ENCODE peak calls at places on chromosomes 1 and 21, in four cellular contexts. One of them, this sample, is unnamed.

GRCh38 chr1:179728266-179728665 is 14.8 kb upstream of the FAM163A start:
- DNase-seq in GM12878: no peak
- DNase-seq in K562: no peak
- DNase-seq in HepG2: no peak
- DNase-seq in this sample: no peak

GRCh38 chr1:201764166-201764565 is 64.8 kb upstream of the IPO9 start:
- DNase-seq in HepG2: no peak
- DNase-seq in K562: no peak
- DNase-seq in GM12878: no peak
- DNase-seq in this sample: no peak

GRCh38 chr1:61174060-61174788 is 91.9 kb downstream of the NFIA start:
- DNase-seq in K562: no peak
- DNase-seq in GM12878: no peak
- DNase-seq in HepG2: no peak
- DNase-seq in this sample: no peak

GRCh38 chr1:27234054-27234882 is at the start of gene WDTC1:
- DNase-seq in GM12878: peak
- DNase-seq in K562: peak
- DNase-seq in HepG2: peak
- DNase-seq in this sample: peak

GRCh38 chr1:2475571-2475970 is 518 bp upstream of the PLCH2 start:
- DNase-seq in HepG2: no peak
- DNase-seq in K562: no peak
- DNase-seq in GM12878: no peak
- DNase-seq in this sample: no peak

GRCh38 chr21:45280969-45281368 is 6.7 kb downstream of the POFUT2 start:
- DNase-seq in GM12878: no peak
- DNase-seq in K562: no peak
- DNase-seq in HepG2: no peak
- DNase-seq in this sample: no peak

GRCh38 chr1:211616231-211617031 is 37.5 kb upstream of the SLC30A1 start:
- DNase-seq in K562: no peak
- DNase-seq in HepG2: peak
- DNase-seq in GM12878: no peak
- DNase-seq in this sample: no peak

GRCh38 chr1:29981586-29982239 is 741.7 kb downstream of the MATN1 start:
- DNase-seq in GM12878: no peak
- DNase-seq in HepG2: no peak
- DNase-seq in K562: no peak
- DNase-seq in this sample: no peak

GRCh38 chr1:203299180-203299579 is 6.1 kb upstream of the BTG2 start:
- DNase-seq in GM12878: no peak
- DNase-seq in HepG2: no peak
- DNase-seq in K562: no peak
- DNase-seq in this sample: no peak

GRCh38 chr1:75316230-75316629 is 182.0 kb downstream of the LHX8 start:
- DNase-seq in GM12878: no peak
- DNase-seq in HepG2: no peak
- DNase-seq in K562: no peak
- DNase-seq in this sample: no peak

GRCh38 chr1:7549693-7550161 is 221.4 kb upstream of the VAMP3 start:
- DNase-seq in GM12878: no peak
- DNase-seq in HepG2: no peak
- DNase-seq in K562: no peak
- DNase-seq in this sample: no peak

GRCh38 chr1:63892632-63893395 is 119.0 kb downstream of the ROR1 start:
- DNase-seq in HepG2: no peak
- DNase-seq in GM12878: peak
- DNase-seq in K562: no peak
- DNase-seq in this sample: no peak

GRCh38 chr1:202615501-202616354 is 94.5 kb downstream of the SYT2 start:
- DNase-seq in GM12878: peak
- DNase-seq in K562: no peak
- DNase-seq in HepG2: no peak
- DNase-seq in this sample: no peak

GRCh38 chr1:174880171-174880570 is 119.6 kb upstream of the CACYBP start:
- DNase-seq in GM12878: no peak
- DNase-seq in HepG2: no peak
- DNase-seq in K562: no peak
- DNase-seq in this sample: no peak

GRCh38 chr1:78229344-78229743 is 183.6 kb downstream of the GIPC2 start:
- DNase-seq in HepG2: no peak
- DNase-seq in K562: no peak
- DNase-seq in GM12878: no peak
- DNase-seq in this sample: no peak

GRCh38 chr1:13759072-13759471 is 59.1 kb downstream of the PRDM2 start:
- DNase-seq in HepG2: no peak
- DNase-seq in GM12878: no peak
- DNase-seq in K562: no peak
- DNase-seq in this sample: no peak

GRCh38 chr1:20361805-20362381 is 71.2 kb downstream of the VWA5B1 start:
- DNase-seq in GM12878: no peak
- DNase-seq in K562: peak
- DNase-seq in HepG2: peak
- DNase-seq in this sample: peak

GRCh38 chr1:205091043-205091740 is 6.9 kb upstream of the TMEM81 start:
- DNase-seq in K562: no peak
- DNase-seq in GM12878: no peak
- DNase-seq in HepG2: no peak
- DNase-seq in this sample: no peak

GRCh38 chr1:46549697-46550681 is 1.5 kb downstream of the KNCN start:
- DNase-seq in GM12878: no peak
- DNase-seq in K562: peak
- DNase-seq in HepG2: peak
- DNase-seq in this sample: no peak

GRCh38 chr1:62076286-62076685 is 118.4 kb upstream of the L1TD1 start:
- DNase-seq in HepG2: peak
- DNase-seq in K562: peak
- DNase-seq in GM12878: no peak
- DNase-seq in this sample: no peak

GRCh38 chr1:206738370-206739366 is 31.9 kb upstream of the IL19 start:
- DNase-seq in HepG2: peak
- DNase-seq in GM12878: no peak
- DNase-seq in K562: no peak
- DNase-seq in this sample: peak

GRCh38 chr1:227449727-227450420 is 113.5 kb upstream of the ZNF678 start:
- DNase-seq in GM12878: no peak
- DNase-seq in HepG2: no peak
- DNase-seq in K562: no peak
- DNase-seq in this sample: no peak

GRCh38 chr1:227450489-227450888 is 112.9 kb upstream of the ZNF678 start:
- DNase-seq in HepG2: no peak
- DNase-seq in K562: no peak
- DNase-seq in GM12878: no peak
- DNase-seq in this sample: no peak

GRCh38 chr1:227447531-227447990 is 115.8 kb upstream of the ZNF678 start:
- DNase-seq in HepG2: no peak
- DNase-seq in K562: peak
- DNase-seq in GM12878: no peak
- DNase-seq in this sample: no peak

GRCh38 chr1:227451062-227451461 is 112.3 kb upstream of the ZNF678 start:
- DNase-seq in GM12878: no peak
- DNase-seq in HepG2: no peak
- DNase-seq in K562: no peak
- DNase-seq in this sample: no peak

DNA sequence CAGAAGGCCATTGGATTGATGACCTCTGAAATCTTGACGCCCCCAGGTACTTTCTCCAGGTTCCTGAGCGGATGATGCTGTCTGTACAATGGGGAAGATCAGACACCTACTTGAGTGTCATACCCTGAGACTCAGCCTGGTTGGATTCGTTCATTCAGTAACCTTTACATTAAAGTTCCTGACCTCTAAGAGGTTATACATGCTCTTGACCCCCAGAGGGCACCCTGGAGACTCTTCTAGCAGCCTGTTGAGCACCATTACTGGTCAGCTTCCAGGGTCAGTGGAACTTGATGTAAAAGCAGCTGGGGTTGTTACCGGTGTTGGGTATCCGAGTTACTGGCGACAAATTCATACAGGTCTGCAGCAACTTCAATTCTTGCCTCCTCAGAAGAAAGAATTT is 114.3 kb upstream of the ZNF678 start:
- DNase-seq in K562: peak
- DNase-seq in GM12878: no peak
- DNase-seq in HepG2: peak
- DNase-seq in this sample: peak
- TF ChIP-seq TARDBP in K562: no peak
- TF ChIP-seq TARDBP in GM12878: no peak
- TF ChIP-seq TARDBP in HepG2: no peak
- TF ChIP-seq TARDBP in this sample: no peak

DNA sequence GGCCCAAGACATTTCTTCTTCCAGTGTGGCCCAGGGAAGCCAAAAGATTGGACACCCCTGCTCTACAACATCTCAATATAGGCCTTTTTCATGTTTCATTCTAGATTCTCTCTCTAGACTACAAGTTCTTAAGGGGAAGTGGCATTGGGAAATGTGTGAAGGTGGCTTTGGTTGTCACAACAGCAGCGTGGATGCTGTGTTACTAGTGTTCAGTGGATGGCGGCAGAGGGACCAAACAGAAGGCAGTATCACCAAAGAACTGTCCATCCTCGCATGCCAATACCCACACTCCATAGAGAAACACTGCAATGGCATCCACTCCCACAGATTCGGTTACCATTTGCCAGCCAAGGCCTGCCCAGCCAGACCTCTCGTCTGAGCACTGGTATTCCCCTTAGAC is 24.3 kb upstream of the IFNAR2 start:
- DNase-seq in GM12878: no peak
- DNase-seq in K562: no peak
- DNase-seq in HepG2: no peak
- DNase-seq in this sample: no peak
- TF ChIP-seq BHLHE40 in GM12878: no peak
- TF ChIP-seq BHLHE40 in K562: no peak
- TF ChIP-seq BHLHE40 in HepG2: no peak
- TF ChIP-seq BHLHE40 in this sample: no peak

DNA sequence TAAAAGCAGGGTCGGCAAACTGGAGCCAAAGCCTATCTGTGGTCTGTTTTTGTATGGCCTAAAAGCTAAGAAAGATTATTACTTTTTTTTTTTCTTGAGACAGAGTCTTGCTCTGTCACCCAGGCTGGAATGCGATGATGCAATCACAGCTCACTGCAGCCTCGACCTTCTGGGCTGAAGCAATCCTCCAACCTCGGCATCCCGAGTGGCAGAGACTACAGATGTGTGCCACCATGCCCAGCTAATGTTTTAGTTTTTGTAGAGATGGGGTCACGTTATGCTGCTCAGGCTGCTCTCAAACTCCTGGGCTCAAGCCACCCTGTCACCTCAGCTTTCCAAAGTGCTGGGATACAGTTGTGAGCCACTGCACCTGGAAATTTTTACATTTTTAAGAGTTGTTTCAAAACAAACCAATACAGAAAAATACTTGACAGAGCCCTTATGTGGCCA is 6.5 kb upstream of the GLRX2 start:
- DNase-seq in K562: no peak
- DNase-seq in HepG2: peak
- DNase-seq in GM12878: no peak
- DNase-seq in this sample: no peak
- TF ChIP-seq FOXK2 in K562: no peak
- TF ChIP-seq FOXK2 in HepG2: no peak
- TF ChIP-seq FOXK2 in GM12878: no peak
- TF ChIP-seq FOXK2 in this sample: no peak

GRCh38 chr1:219577331-219577730 is 35.6 kb downstream of the ZC3H11B start:
- DNase-seq in HepG2: no peak
- DNase-seq in GM12878: no peak
- DNase-seq in K562: no peak
- DNase-seq in this sample: no peak
- TF ChIP-seq TARDBP in HepG2: no peak
- TF ChIP-seq TARDBP in GM12878: no peak
- TF ChIP-seq TARDBP in K562: no peak
- TF ChIP-seq TARDBP in this sample: no peak

GRCh38 chr1:6260961-6261614 is at the start of gene GPR153:
- DNase-seq in K562: peak
- DNase-seq in HepG2: no peak
- DNase-seq in GM12878: no peak
- DNase-seq in this sample: peak
- TF ChIP-seq BHLHE40 in K562: no peak
- TF ChIP-seq BHLHE40 in HepG2: no peak
- TF ChIP-seq BHLHE40 in GM12878: no peak
- TF ChIP-seq BHLHE40 in this sample: no peak

GRCh38 chr1:228667224-228667623 is 68.1 kb upstream of the RHOU start:
- DNase-seq in GM12878: no peak
- DNase-seq in K562: no peak
- DNase-seq in HepG2: no peak
- DNase-seq in this sample: no peak

GRCh38 chr1:228669401-228669695 is 65.9 kb upstream of the RHOU start:
- DNase-seq in K562: no peak
- DNase-seq in GM12878: no peak
- DNase-seq in HepG2: no peak
- DNase-seq in this sample: no peak

GRCh38 chr1:228666686-228667085 is 68.6 kb upstream of the RHOU start:
- DNase-seq in GM12878: no peak
- DNase-seq in K562: no peak
- DNase-seq in HepG2: no peak
- DNase-seq in this sample: no peak

GRCh38 chr1:228664399-228664914 is 70.8 kb upstream of the RHOU start:
- DNase-seq in GM12878: no peak
- DNase-seq in HepG2: peak
- DNase-seq in K562: peak
- DNase-seq in this sample: peak

GRCh38 chr1:228668553-228669400 is 66.5 kb upstream of the RHOU start:
- DNase-seq in GM12878: no peak
- DNase-seq in K562: no peak
- DNase-seq in HepG2: no peak
- DNase-seq in this sample: no peak
- TF ChIP-seq FOXK2 in GM12878: no peak
- TF ChIP-seq FOXK2 in K562: no peak
- TF ChIP-seq FOXK2 in HepG2: no peak
- TF ChIP-seq FOXK2 in this sample: no peak

GRCh38 chr1:9652379-9653194 is 1.1 kb downstream of the PIK3CD start:
- DNase-seq in HepG2: no peak
- DNase-seq in K562: peak
- DNase-seq in GM12878: no peak
- DNase-seq in this sample: peak
- TF ChIP-seq TARDBP in HepG2: no peak
- TF ChIP-seq TARDBP in K562: no peak
- TF ChIP-seq TARDBP in GM12878: no peak
- TF ChIP-seq TARDBP in this sample: no peak

GRCh38 chr1:213284626-213285025 is 233.6 kb downstream of the RPS6KC1 start:
- DNase-seq in GM12878: no peak
- DNase-seq in K562: no peak
- DNase-seq in HepG2: peak
- DNase-seq in this sample: no peak
- TF ChIP-seq BHLHE40 in GM12878: no peak
- TF ChIP-seq BHLHE40 in K562: no peak
- TF ChIP-seq BHLHE40 in HepG2: no peak
- TF ChIP-seq BHLHE40 in this sample: no peak